ENCODE peak calls at places on chromosomes 13 and 19, in seven cellular contexts. D is mammary epithelial cell, Z is ovary, H is uterus, O is right lobe of liver, U is lung, G is colonic mucosa. C is an unnamed sample.

GRCh38 chr19:2047449-2048103 is 3.5 kb downstream of the MKNK2 start:
- DNase-seq in H (no peak), O (peak), D (no peak), Z (peak), U (no peak), G (peak), C (no peak)

GRCh38 chr19:51676566-51677083 is 16.5 kb upstream of the SPACA6 start:
- DNase-seq in D (no peak), G (no peak), U (no peak), Z (no peak), O (no peak), H (no peak), C (no peak)

GRCh38 chr19:53892981-53893325 is 11.0 kb downstream of the PRKCG start:
- DNase-seq in H (no peak), U (no peak), G (no peak), Z (no peak), D (no peak), O (no peak), C (no peak)

GRCh38 chr19:35513231-35513974 is at the start of gene DMKN:
- DNase-seq in U (no peak), D (peak), Z (no peak), G (no peak), O (no peak), H (no peak), C (no peak)

GRCh38 chr13:41552031-41552430 is 94.7 kb downstream of the RGCC start:
- DNase-seq in Z (no peak), U (no peak), D (no peak), O (no peak), G (no peak), H (no peak), C (no peak)

GRCh38 chr13:92074658-92075057 is 676.2 kb downstream of the GPC5 start:
- DNase-seq in D (no peak), G (no peak), O (no peak), U (no peak), H (no peak), Z (no peak), C (peak)

GRCh38 chr13:23418776-23419683 is 14.5 kb downstream of the SACS start:
- DNase-seq in U (no peak), O (no peak), D (no peak), Z (no peak), H (no peak), G (no peak), C (no peak)

GRCh38 chr19:22882797-22883196 is 50.7 kb downstream of the ZNF723 start:
- DNase-seq in U (no peak), D (peak), O (no peak), H (no peak), G (no peak), Z (no peak), C (peak)

GRCh38 chr19:50362656-50363424 is 2.6 kb downstream of the NAPSA start:
- DNase-seq in D (no peak), O (no peak), U (peak), Z (no peak), H (no peak), G (no peak), C (no peak)

GRCh38 chr19:15042003-15042402 is 7.3 kb upstream of the CASP14 start:
- DNase-seq in D (no peak), U (no peak), H (no peak), G (no peak), O (no peak), Z (no peak), C (no peak)

GRCh38 chr19:2329162-2329505 is 650 bp downstream of the SPPL2B start:
- DNase-seq in H (no peak), D (no peak), O (no peak), G (no peak), U (no peak), Z (no peak), C (no peak)

GRCh38 chr13:98890186-98890585 is 87.7 kb downstream of the DOCK9 start:
- DNase-seq in D (peak), H (peak), G (no peak), Z (no peak), U (no peak), O (no peak), C (peak)

GRCh38 chr13:19184176-19184575 is 2.6 kb upstream of the TUBA3C start:
- DNase-seq in Z (no peak), G (no peak), H (no peak), D (no peak), O (no peak), U (peak), C (no peak)

GRCh38 chr13:48233886-48234488 is 981 bp downstream of the ITM2B start:
- DNase-seq in D (no peak), Z (peak), H (no peak), O (no peak), U (no peak), G (no peak), C (peak)

GRCh38 chr13:106561551-106562170 is 6.3 kb downstream of the ARGLU1 start:
- DNase-seq in H (no peak), U (no peak), G (no peak), O (no peak), Z (no peak), D (peak), C (peak)

GRCh38 chr19:53132231-53132991 is at the start of gene ZNF415:
- DNase-seq in Z (peak), U (peak), O (peak), G (peak), D (peak), H (peak), C (peak)

GRCh38 chr13:86725105-86725504 is 925.9 kb upstream of the SLITRK6 start:
- DNase-seq in U (no peak), D (no peak), G (no peak), H (no peak), O (no peak), Z (no peak), C (no peak)

GRCh38 chr13:113997845-113998751 is 24.2 kb upstream of the C13orf46 start:
- DNase-seq in D (no peak), Z (peak), G (peak), H (peak), O (peak), U (no peak), C (peak)

GRCh38 chr13:91369432-91369831 is 21.9 kb downstream of the MIR17HG start:
- DNase-seq in U (no peak), G (no peak), O (no peak), H (no peak), D (no peak), Z (no peak), C (peak)

GRCh38 chr19:11064831-11065303 is 24.4 kb upstream of the LDLR start:
- DNase-seq in Z (peak), U (no peak), D (no peak), G (no peak), H (no peak), O (peak), C (peak)

GRCh38 chr19:30669329-30670010 is 297.3 kb downstream of the ZNF536 start:
- DNase-seq in U (no peak), H (peak), O (peak), G (peak), D (peak), Z (peak), C (peak)

GRCh38 chr19:51572908-51573307 is 1.8 kb downstream of the ZNF175 start:
- DNase-seq in Z (no peak), D (peak), H (no peak), G (no peak), U (no peak), O (no peak), C (peak)

GRCh38 chr19:35796645-35797542 is 15.8 kb downstream of the PRODH2 start:
- DNase-seq in U (no peak), D (no peak), G (no peak), Z (no peak), H (no peak), O (no peak), C (no peak)

GRCh38 chr13:42075517-42075916 is 27.1 kb downstream of the DGKH start:
- DNase-seq in H (no peak), Z (no peak), G (no peak), U (no peak), D (no peak), O (no peak), C (no peak)

GRCh38 chr13:79901336-79901735 is 420.4 kb downstream of the NDFIP2 start:
- DNase-seq in G (no peak), U (no peak), H (no peak), O (no peak), D (peak), Z (no peak), C (no peak)

GRCh38 chr13:99659234-99659633 is 158.0 kb downstream of the TM9SF2 start:
- DNase-seq in U (no peak), G (peak), O (no peak), Z (no peak), H (no peak), D (no peak), C (no peak)

GRCh38 chr13:97249093-97249787 is 27.1 kb downstream of the MBNL2 start:
- DNase-seq in O (no peak), G (no peak), Z (no peak), H (no peak), D (no peak), U (no peak), C (peak)

GRCh38 chr19:43490759-43491158 is 13.8 kb downstream of the PHLDB3 start:
- DNase-seq in Z (no peak), D (no peak), U (no peak), O (no peak), G (no peak), H (no peak), C (no peak)

GRCh38 chr19:13597625-13598024 is 91.3 kb upstream of the CACNA1A start:
- DNase-seq in G (peak), U (peak), H (peak), Z (peak), O (no peak), D (peak), C (peak)

GRCh38 chr19:56117889-56118288 is 3.2 kb downstream of the ZNF787 start:
- DNase-seq in O (no peak), Z (no peak), U (no peak), G (no peak), D (no peak), H (no peak), C (no peak)

GRCh38 chr19:29489182-29489951 is 36.4 kb upstream of the VSTM2B start:
- DNase-seq in U (peak), H (no peak), Z (no peak), D (no peak), O (no peak), G (no peak), C (no peak)

GRCh38 chr19:3496392-3497273 is 3.8 kb downstream of the DOHH start:
- DNase-seq in U (no peak), Z (no peak), D (no peak), O (no peak), G (no peak), H (no peak), C (no peak)

GRCh38 chr13:40273173-40274000 is 393.1 kb downstream of the FOXO1 start:
- DNase-seq in O (no peak), U (no peak), H (no peak), G (no peak), D (no peak), Z (no peak), C (no peak)

GRCh38 chr13:40269086-40269485 is 397.4 kb downstream of the FOXO1 start:
- DNase-seq in H (peak), U (no peak), O (no peak), Z (no peak), D (no peak), G (no peak), C (no peak)

GRCh38 chr13:40271931-40272775 is 394.3 kb downstream of the FOXO1 start:
- DNase-seq in D (peak), G (peak), O (no peak), Z (peak), H (peak), U (peak), C (peak)

GRCh38 chr13:40272776-40273139 is 393.7 kb downstream of the FOXO1 start:
- DNase-seq in Z (no peak), H (no peak), D (peak), G (no peak), U (no peak), O (no peak), C (no peak)

DNA sequence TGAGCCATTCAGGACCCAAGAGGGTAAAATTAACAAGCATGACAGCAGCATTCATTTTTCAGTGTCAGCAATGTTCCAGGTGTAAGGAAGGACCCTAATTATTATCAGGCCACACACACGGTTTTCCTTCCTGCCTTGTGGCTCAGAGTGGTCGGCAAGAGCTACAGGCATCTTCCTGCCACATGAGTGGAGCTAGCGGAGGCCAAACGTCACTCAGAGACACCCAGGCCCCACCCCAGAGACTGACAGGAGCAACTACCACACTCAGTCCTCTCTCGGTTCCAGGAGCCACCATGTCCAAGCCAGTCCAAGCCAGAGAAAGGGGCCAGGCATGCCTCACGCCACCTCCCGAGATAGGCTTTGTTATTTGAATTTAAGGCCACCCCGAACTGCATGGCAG is 394.9 kb downstream of the FOXO1 start:
- DNase-seq in U (no peak), H (peak), G (no peak), Z (no peak), O (no peak), D (no peak), C (no peak)
- H3K4me3 ChIP-seq in U (no peak), H (no peak), G (no peak), Z (no peak), O (no peak), D (no peak), C (no peak)

DNA sequence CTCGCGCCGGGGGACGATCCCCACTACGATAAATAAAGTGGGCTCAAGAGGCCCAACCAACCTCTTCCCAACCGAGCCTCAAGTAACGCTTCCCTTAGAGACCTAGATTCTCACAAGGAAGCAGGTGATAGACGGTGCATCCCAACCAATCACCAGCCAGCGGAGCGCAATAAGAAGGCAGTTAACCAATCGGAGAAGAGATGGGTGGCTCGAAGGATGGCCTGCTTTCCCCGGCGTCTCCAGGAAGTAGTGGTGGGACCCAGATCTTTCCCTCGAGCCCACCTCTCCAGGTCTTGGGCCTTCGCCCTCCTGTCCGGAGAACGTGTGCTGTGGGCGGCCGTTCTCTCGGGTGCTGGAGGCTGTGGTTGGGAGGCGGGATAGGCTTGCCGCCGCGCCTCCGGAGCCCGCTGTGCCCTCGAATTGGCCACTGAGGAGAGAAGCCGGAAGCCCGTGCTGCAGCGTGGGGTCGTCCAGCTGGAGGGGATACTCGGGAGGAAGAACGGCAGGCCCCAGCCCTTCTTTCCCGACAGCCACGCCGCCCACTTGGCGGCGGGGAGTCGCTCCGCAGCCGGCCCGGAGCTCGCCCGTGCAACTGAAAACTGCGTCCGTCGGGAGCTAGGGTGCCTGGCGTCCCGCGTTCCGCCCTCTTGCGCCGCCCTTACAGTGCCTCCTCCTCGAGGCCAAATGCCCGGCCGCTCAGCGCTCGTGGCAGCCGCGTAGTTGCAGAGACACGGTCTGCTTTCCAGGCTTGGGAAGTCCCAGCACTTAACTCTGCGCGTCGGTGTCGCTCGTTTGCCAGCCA is at the start of gene RNF6:
- DNase-seq in H (peak), O (peak), D (peak), Z (peak), U (peak), G (peak), C (peak)
- TF ChIP-seq CTCF in H (no peak), O (no peak), D (no peak), Z (no peak), U (no peak), G (no peak), C (peak)

GRCh38 chr13:73451120-73452029 is 392.6 kb downstream of the KLF5 start:
- DNase-seq in Z (no peak), O (no peak), U (no peak), H (no peak), D (no peak), G (peak), C (peak)
- H3K4me3 ChIP-seq in Z (no peak), O (no peak), U (no peak), H (no peak), D (no peak), G (no peak), C (no peak)

GRCh38 chr13:78875792-78876580 is 217.0 kb upstream of the OBI1 start:
- DNase-seq in U (no peak), H (no peak), O (peak), G (no peak), D (no peak), Z (no peak), C (no peak)
- TF ChIP-seq CTCF in U (no peak), H (no peak), O (peak), G (no peak), D (peak), Z (no peak), C (no peak)